ENCODE peak calls at places on chromosomes 16 and 17, in eight cellular contexts. T is neuronal stem cell, E is heart left ventricle, U is AG04450, Q is WERI-Rb-1, S is right cardiac atrium, J is cardiac muscle cell, C is pancreas. Y is an unnamed sample.
A peak's percentile ranks its signal among the peaks of the same experiment; 100 is the strongest.

GRCh38 chr16:87945351-87946042 is 5.7 kb upstream of the BANP start:
- DNase-seq in T (peak; percentile 46), J (peak; percentile 84), E (peak; percentile 74), S (peak; percentile 85), U (no peak), C (peak; percentile 82), Q (peak; percentile 75), Y (peak; percentile 93)

GRCh38 chr17:18011286-18011685 is 27.7 kb downstream of the ATPAF2 start:
- DNase-seq in S (peak; percentile 23), T (no peak), J (no peak), U (no peak), E (no peak), C (no peak), Q (no peak), Y (no peak)

GRCh38 chr16:56634715-56635440 is 2.4 kb downstream of the MT1M start:
- DNase-seq in C (no peak), J (no peak), S (no peak), U (no peak), T (no peak), Q (no peak), E (no peak), Y (no peak)

GRCh38 chr16:79721186-79721745 is 120.7 kb upstream of the MAF start:
- DNase-seq in Q (no peak), T (no peak), S (no peak), J (no peak), U (no peak), C (no peak), E (no peak), Y (no peak)

GRCh38 chr16:82535262-82535661 is 91.5 kb upstream of the CDH13 start:
- DNase-seq in E (no peak), J (no peak), T (no peak), C (no peak), Q (no peak), U (no peak), S (no peak), Y (no peak)

GRCh38 chr17:5635949-5636348 is 51.6 kb upstream of the NLRP1 start:
- DNase-seq in S (no peak), U (no peak), T (no peak), Q (no peak), C (no peak), J (no peak), E (no peak), Y (no peak)

GRCh38 chr17:62895650-62896301 is 70.3 kb upstream of the TANC2 start:
- DNase-seq in Q (no peak), J (no peak), T (no peak), E (no peak), S (no peak), U (no peak), C (no peak), Y (no peak)

GRCh38 chr16:84460406-84461028 is 43.9 kb downstream of the MEAK7 start:
- DNase-seq in S (no peak), U (no peak), Q (no peak), E (no peak), C (no peak), T (no peak), J (no peak), Y (no peak)

GRCh38 chr17:81569986-81570514 is 17.9 kb upstream of the FAAP100 start:
- DNase-seq in Q (no peak), C (no peak), S (peak; percentile 30), E (no peak), U (no peak), T (no peak), J (no peak), Y (peak; percentile 50)

GRCh38 chr16:53913920-53914319 is 210.0 kb downstream of the FTO start:
- DNase-seq in T (no peak), Q (no peak), J (no peak), E (no peak), C (no peak), U (no peak), S (no peak), Y (no peak)

GRCh38 chr16:11149011-11149616 is 106.9 kb downstream of the SOCS1 start:
- DNase-seq in C (no peak), J (no peak), U (no peak), Q (no peak), S (peak; percentile 60), T (no peak), E (no peak), Y (no peak)

GRCh38 chr17:72863511-72864175 is 228.8 kb downstream of the SLC39A11 start:
- DNase-seq in U (no peak), S (no peak), Q (peak; percentile 82), E (no peak), T (no peak), C (no peak), J (no peak), Y (no peak)

GRCh38 chr16:10879681-10880589 is 2.9 kb downstream of the CIITA start:
- DNase-seq in T (no peak), Q (no peak), S (no peak), E (no peak), C (no peak), J (no peak), U (no peak), Y (no peak)

GRCh38 chr17:48621410-48622387 is 4.5 kb downstream of the HOXB9 start:
- DNase-seq in J (no peak), S (no peak), T (no peak), Q (no peak), E (no peak), U (no peak), C (no peak), Y (peak; percentile 64)

GRCh38 chr16:35011-35775 is 18.2 kb downstream of the POLR3K start:
- DNase-seq in Q (no peak), T (no peak), U (no peak), J (no peak), S (no peak), E (no peak), C (no peak), Y (no peak)

GRCh38 chr16:46884513-46885293 is 541 bp downstream of the GPT2 start:
- DNase-seq in Q (no peak), U (no peak), T (peak; percentile 37), E (no peak), J (peak; percentile 21), S (peak; percentile 60), C (peak; percentile 78), Y (no peak)

GRCh38 chr16:64627781-64628180 is 494.1 kb downstream of the CDH11 start:
- DNase-seq in U (no peak), S (peak; percentile 75), T (no peak), Q (no peak), C (no peak), J (no peak), E (peak; percentile 54), Y (no peak)
- H3K27ac ChIP-seq in U (no peak overlapping the region), S (no peak overlapping the region), T (no peak overlapping the region), Q (no peak overlapping the region), C (no peak overlapping the region), J (no peak overlapping the region), E (no peak overlapping the region), Y (no peak overlapping the region)

DNA sequence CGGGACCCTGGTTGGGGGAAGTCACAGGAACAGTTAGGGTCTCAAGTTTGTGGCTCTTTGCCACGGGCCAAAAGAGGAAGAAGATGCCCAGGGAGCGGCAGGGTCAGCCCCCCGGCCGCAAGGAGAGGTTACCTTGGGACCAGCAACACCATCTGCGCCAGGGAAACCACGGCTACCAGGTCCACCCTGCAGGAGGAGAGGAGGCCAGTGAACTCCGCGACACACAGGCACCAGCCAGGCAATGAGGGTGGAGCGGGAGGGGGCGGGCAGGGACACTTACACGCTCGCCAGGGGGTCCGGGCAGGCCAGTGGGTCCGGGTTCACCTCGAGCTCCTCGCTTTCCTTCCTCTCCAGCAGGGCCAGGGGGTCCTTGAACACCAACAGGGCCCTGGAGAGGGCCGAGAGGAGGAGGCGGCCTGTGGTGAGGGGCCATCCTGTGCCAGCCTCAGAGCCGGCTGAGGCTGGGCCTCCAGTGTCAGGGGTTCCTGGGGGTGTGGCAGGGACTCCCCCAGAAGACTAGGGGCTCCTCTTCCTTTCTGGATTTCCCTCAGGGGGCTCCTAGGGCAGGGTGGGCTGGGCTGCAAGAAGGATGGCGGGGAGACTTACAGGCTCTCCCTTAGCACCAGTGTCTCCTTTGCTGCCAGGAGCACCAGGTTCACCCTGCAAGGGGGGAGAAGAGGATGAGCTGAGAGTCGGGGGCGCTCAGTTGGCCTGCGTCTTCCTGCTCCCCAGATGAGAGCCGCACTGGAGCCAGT is 6.8 kb downstream of the COL1A1 start:
- DNase-seq in T (no peak), Q (no peak), U (no peak), S (peak; percentile 56), C (no peak), J (peak; percentile 33), E (no peak), Y (no peak)
- H3K4me3 ChIP-seq in T (peak overlapping the region; percentile 46), Q (no peak overlapping the region), U (peak overlapping the region; percentile 96), S (no peak overlapping the region), C (no peak overlapping the region), J (no peak overlapping the region), E (no peak overlapping the region), Y (no peak overlapping the region)

GRCh38 chr16:35664091-35664693 is 2204.8 kb downstream of the TP53TG3F start:
- DNase-seq in T (no peak), E (no peak), Q (no peak), J (no peak), U (no peak), S (no peak), C (no peak), Y (no peak)
- H3K9me3 ChIP-seq in T (peaks cover 6% of the 10 kb centered on the region), E (no peaks in the 10 kb centered on the region), Q (no peaks in the 10 kb centered on the region), J (peaks cover 6% of the 10 kb centered on the region), U (peaks cover 7% of the 10 kb centered on the region), S (no peaks in the 10 kb centered on the region), C (no peaks in the 10 kb centered on the region), Y (no peaks in the 10 kb centered on the region)

GRCh38 chr16:49400611-49401010 is 27.0 kb downstream of the C16orf78 start:
- DNase-seq in C (no peak), T (no peak), S (no peak), U (no peak), E (no peak), Q (no peak), J (no peak), Y (no peak)

GRCh38 chr16:49396206-49396720 is 22.7 kb downstream of the C16orf78 start:
- DNase-seq in U (no peak), E (no peak), T (no peak), S (no peak), C (no peak), J (no peak), Q (no peak), Y (no peak)

GRCh38 chr16:49395021-49395420 is 21.4 kb downstream of the C16orf78 start:
- DNase-seq in E (no peak), T (no peak), U (no peak), J (no peak), C (no peak), Q (no peak), S (no peak), Y (no peak)

GRCh38 chr16:49398761-49399160 is 25.2 kb downstream of the C16orf78 start:
- DNase-seq in U (no peak), J (no peak), C (no peak), E (no peak), T (no peak), S (no peak), Q (no peak), Y (no peak)

DNA sequence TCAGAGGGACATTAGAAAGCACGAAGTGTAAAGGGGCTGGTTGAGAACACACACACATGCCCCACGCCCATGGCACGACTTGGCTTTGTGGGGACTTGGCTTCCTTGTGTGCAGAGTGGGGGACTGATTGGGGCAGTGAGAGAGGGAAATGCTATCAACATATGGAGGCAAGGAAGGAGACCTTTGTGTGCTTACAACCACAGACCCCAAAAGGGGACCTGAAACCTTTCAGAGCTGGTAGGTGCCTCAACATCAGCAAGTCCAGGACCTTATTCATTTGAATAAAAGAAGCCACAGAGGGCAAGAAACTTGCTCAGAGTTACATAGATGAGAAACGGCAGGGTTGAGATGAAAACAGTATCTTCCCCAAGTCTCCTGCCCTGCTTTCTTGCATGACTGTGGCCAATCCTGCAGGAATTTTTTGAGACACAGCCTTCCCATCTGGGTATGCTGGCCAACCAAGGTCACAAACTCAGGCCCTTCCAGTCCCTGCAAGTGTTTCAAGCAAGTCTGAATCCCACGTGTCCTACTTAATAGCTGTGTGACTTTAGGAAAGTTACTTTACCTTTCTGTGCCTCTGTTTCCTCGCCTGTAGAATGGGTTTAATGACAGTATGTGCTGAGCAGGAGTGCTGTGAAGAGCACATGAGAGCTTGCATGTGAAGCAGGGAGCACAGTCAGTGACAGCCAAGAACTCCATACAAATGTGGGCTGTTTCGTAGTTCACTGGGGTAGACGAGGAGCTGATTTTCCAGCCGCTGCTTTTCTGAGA is 26.2 kb downstream of the C16orf78 start:
- DNase-seq in J (no peak), S (no peak), E (no peak), Q (no peak), U (no peak), T (no peak), C (no peak), Y (no peak)
- H3K27ac ChIP-seq in J (no peak overlapping the region), S (no peak overlapping the region), E (no peak overlapping the region), Q (no peak overlapping the region), U (no peak overlapping the region), T (no peak overlapping the region), C (no peak overlapping the region), Y (no peak overlapping the region)